ENCODE peak calls at places on chromosome 20, in four cellular contexts. One of them, this sample, is unnamed. For H3K4me1, the result is how much of the 10 kb centered on the place peaks cover.

GRCh38 chr20:33559212-33559611 is 69.3 kb downstream of the CBFA2T2 start:
- DNase-seq in trophoblast cell: no peak
- DNase-seq in mesendoderm: no peak
- DNase-seq in IMR-90: no peak
- DNase-seq in this sample: no peak

GRCh38 chr20:51574248-51575033 is 31.9 kb upstream of the NFATC2 start:
- DNase-seq in trophoblast cell: no peak
- DNase-seq in IMR-90: no peak
- DNase-seq in mesendoderm: no peak
- DNase-seq in this sample: no peak

GRCh38 chr20:20273281-20273680 is 94.6 kb upstream of the INSM1 start:
- DNase-seq in mesendoderm: no peak
- DNase-seq in IMR-90: no peak
- DNase-seq in trophoblast cell: no peak
- DNase-seq in this sample: no peak

GRCh38 chr20:22160254-22160653 is 424.1 kb downstream of the FOXA2 start:
- DNase-seq in mesendoderm: no peak
- DNase-seq in IMR-90: no peak
- DNase-seq in trophoblast cell: no peak
- DNase-seq in this sample: no peak

GRCh38 chr20:41030536-41031242 is 2.1 kb downstream of the TOP1 start:
- DNase-seq in trophoblast cell: no peak
- DNase-seq in IMR-90: peak
- DNase-seq in mesendoderm: no peak
- DNase-seq in this sample: no peak

GRCh38 chr20:48681201-48681881 is 146.5 kb downstream of the PREX1 start:
- DNase-seq in mesendoderm: no peak
- DNase-seq in IMR-90: no peak
- DNase-seq in trophoblast cell: no peak
- DNase-seq in this sample: no peak

GRCh38 chr20:32798046-32798985 is 21.4 kb upstream of the MAPRE1 start:
- DNase-seq in mesendoderm: no peak
- DNase-seq in IMR-90: no peak
- DNase-seq in trophoblast cell: peak
- DNase-seq in this sample: no peak

GRCh38 chr20:19802492-19803158 is 44.6 kb downstream of the RIN2 start:
- DNase-seq in mesendoderm: peak
- DNase-seq in IMR-90: peak
- DNase-seq in trophoblast cell: peak
- DNase-seq in this sample: peak

GRCh38 chr20:48538058-48538825 is 289.6 kb downstream of the PREX1 start:
- DNase-seq in IMR-90: peak
- DNase-seq in mesendoderm: peak
- DNase-seq in trophoblast cell: peak
- DNase-seq in this sample: no peak

GRCh38 chr20:54199721-54200176 is 8.1 kb upstream of the PFDN4 start:
- DNase-seq in mesendoderm: peak
- DNase-seq in trophoblast cell: peak
- DNase-seq in IMR-90: peak
- DNase-seq in this sample: peak

GRCh38 chr20:23078351-23078993 is 7.7 kb downstream of the CD93 start:
- DNase-seq in trophoblast cell: no peak
- DNase-seq in mesendoderm: no peak
- DNase-seq in IMR-90: no peak
- DNase-seq in this sample: no peak

GRCh38 chr20:40959325-40960092 is 69.1 kb upstream of the TOP1 start:
- DNase-seq in IMR-90: no peak
- DNase-seq in mesendoderm: no peak
- DNase-seq in trophoblast cell: no peak
- DNase-seq in this sample: peak

GRCh38 chr20:21182832-21183563 is 57.1 kb downstream of the KIZ start:
- DNase-seq in trophoblast cell: no peak
- DNase-seq in IMR-90: peak
- DNase-seq in mesendoderm: no peak
- DNase-seq in this sample: no peak

GRCh38 chr20:41344938-41345728 is 4.5 kb downstream of the LPIN3 start:
- DNase-seq in mesendoderm: no peak
- DNase-seq in trophoblast cell: no peak
- DNase-seq in IMR-90: no peak
- DNase-seq in this sample: no peak

GRCh38 chr20:43746344-43747137 is 19.7 kb upstream of the GTSF1L start:
- DNase-seq in mesendoderm: peak
- DNase-seq in trophoblast cell: no peak
- DNase-seq in IMR-90: no peak
- DNase-seq in this sample: no peak

GRCh38 chr20:699342-699741 is 23.7 kb upstream of the SCRT2 start:
- DNase-seq in mesendoderm: no peak
- DNase-seq in trophoblast cell: no peak
- DNase-seq in IMR-90: no peak
- DNase-seq in this sample: no peak

GRCh38 chr20:24670341-24670821 is 201.0 kb downstream of the SYNDIG1 start:
- DNase-seq in mesendoderm: no peak
- DNase-seq in trophoblast cell: no peak
- DNase-seq in IMR-90: no peak
- DNase-seq in this sample: no peak

GRCh38 chr20:24670981-24671380 is 201.6 kb downstream of the SYNDIG1 start:
- DNase-seq in mesendoderm: no peak
- DNase-seq in trophoblast cell: no peak
- DNase-seq in IMR-90: no peak
- DNase-seq in this sample: no peak

GRCh38 chr20:24673678-24674570 is 204.5 kb downstream of the SYNDIG1 start:
- DNase-seq in mesendoderm: no peak
- DNase-seq in IMR-90: peak
- DNase-seq in trophoblast cell: no peak
- DNase-seq in this sample: no peak

GRCh38 chr20:24672886-24673677 is 203.7 kb downstream of the SYNDIG1 start:
- DNase-seq in IMR-90: peak
- DNase-seq in trophoblast cell: peak
- DNase-seq in mesendoderm: peak
- DNase-seq in this sample: no peak

DNA sequence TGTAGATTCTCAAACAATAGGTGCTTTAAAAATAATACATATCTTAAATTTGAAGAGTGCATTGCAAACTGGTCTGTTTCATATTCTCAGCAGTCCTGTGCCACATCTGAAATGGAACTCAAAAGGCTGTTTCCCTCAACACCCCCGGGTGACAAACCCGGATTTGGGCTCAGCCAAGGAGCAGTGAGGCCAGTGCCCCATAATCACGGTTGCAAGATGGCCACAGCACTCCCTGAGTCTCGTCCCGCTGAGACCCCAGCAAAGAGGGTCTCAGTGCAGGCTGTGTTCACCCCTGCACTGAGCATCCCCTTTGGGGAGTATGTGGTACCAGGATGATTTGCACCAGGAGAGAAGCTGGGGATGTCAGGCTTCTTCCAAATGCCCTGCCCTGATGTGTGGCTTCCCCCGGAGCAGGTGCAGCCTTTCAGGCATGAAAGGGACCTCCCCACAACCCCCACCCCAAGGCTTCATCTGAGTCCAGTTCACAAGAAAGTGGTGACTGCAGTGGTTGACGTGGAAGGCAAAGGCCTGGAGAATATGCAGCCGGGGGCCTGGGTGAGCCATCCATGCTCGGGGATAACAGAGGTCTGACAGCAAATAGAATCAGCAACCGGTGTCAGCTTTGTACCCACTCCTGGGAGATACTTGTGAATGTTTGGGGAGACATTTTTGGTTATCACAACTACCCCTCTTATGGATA is 202.9 kb downstream of the SYNDIG1 start:
- DNase-seq in trophoblast cell: no peak
- DNase-seq in mesendoderm: no peak
- DNase-seq in IMR-90: no peak
- DNase-seq in this sample: no peak
- H4K8ac ChIP-seq in trophoblast cell: no peak
- H4K8ac ChIP-seq in mesendoderm: no peak
- H4K8ac ChIP-seq in IMR-90: peak
- H4K8ac ChIP-seq in this sample: no peak

GRCh38 chr20:59483481-59483880 is 120.9 kb upstream of the PHACTR3 start:
- DNase-seq in trophoblast cell: no peak
- DNase-seq in mesendoderm: no peak
- DNase-seq in IMR-90: no peak
- DNase-seq in this sample: no peak
- H3K4me1 ChIP-seq in trophoblast cell: under half
- H3K4me1 ChIP-seq in mesendoderm: under half
- H3K4me1 ChIP-seq in IMR-90: under half
- H3K4me1 ChIP-seq in this sample: under half

DNA sequence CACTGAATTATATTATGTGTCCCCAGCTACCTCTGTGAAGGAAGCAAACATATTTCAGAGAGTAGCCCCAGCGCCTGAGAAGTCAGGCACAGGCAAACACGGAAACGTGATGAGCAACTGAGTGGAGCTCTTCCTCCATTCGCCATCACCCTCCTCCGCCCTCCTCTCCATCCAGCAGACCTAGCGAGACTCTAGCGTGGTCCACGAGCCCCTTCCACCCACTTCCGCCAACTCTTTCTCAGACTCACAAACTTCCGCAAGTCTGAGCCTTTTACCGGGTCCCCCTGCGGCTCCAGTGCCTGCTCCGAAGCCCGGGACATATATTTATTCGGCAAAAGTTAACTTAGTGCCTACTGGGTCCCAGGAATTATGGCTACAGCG is 548 bp downstream of the SNRPB start:
- DNase-seq in mesendoderm: peak
- DNase-seq in trophoblast cell: peak
- DNase-seq in IMR-90: peak
- DNase-seq in this sample: no peak
- H4K8ac ChIP-seq in mesendoderm: peak
- H4K8ac ChIP-seq in trophoblast cell: peak
- H4K8ac ChIP-seq in IMR-90: peak
- H4K8ac ChIP-seq in this sample: peak

GRCh38 chr20:62246872-62247652 is 8.7 kb downstream of the OSBPL2 start:
- DNase-seq in mesendoderm: no peak
- DNase-seq in trophoblast cell: no peak
- DNase-seq in IMR-90: no peak
- DNase-seq in this sample: no peak

GRCh38 chr20:62252342-62252966 is 14.1 kb downstream of the OSBPL2 start:
- DNase-seq in IMR-90: peak
- DNase-seq in mesendoderm: no peak
- DNase-seq in trophoblast cell: no peak
- DNase-seq in this sample: no peak

GRCh38 chr20:62246431-62246830 is 8.1 kb downstream of the OSBPL2 start:
- DNase-seq in IMR-90: no peak
- DNase-seq in mesendoderm: no peak
- DNase-seq in trophoblast cell: no peak
- DNase-seq in this sample: no peak

GRCh38 chr20:62245911-62246280 is 7.6 kb downstream of the OSBPL2 start:
- DNase-seq in trophoblast cell: no peak
- DNase-seq in IMR-90: no peak
- DNase-seq in mesendoderm: no peak
- DNase-seq in this sample: no peak

DNA sequence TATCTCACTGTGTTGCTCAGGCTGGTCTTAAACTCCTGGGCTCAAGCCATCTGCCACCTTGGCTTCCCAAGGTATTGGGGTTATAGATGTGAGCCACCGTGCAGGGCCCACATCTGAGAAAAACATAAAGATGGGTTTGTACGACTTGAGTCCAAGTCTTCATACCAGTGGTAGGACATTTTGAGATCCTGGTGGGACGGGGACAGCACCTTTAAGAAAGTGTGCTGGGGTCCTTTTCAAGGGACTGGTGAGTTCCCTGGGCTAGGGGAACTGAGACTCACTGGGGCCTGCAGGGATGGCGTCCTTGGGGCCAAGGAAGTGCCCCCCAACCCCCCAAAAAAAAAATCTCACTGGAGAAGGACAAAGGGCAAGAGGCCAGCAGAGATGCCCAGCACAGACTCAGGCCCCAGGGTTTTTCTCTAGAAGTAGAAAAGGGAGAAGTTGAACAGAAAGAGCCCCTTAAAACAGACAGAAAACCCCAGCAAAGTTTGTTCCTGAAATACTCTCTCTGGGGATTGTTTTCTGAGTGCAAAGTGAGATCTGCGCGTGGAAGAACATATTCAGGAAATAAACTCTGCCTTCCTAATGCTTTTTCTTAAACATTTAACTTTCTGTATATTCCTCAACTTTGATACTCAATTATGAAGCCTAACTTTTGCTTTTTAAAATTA is 10.7 kb downstream of the OSBPL2 start:
- DNase-seq in mesendoderm: no peak
- DNase-seq in trophoblast cell: no peak
- DNase-seq in IMR-90: no peak
- DNase-seq in this sample: no peak
- H3K4me1 ChIP-seq in mesendoderm: under half
- H3K4me1 ChIP-seq in trophoblast cell: under half
- H3K4me1 ChIP-seq in IMR-90: under half
- H3K4me1 ChIP-seq in this sample: under half

DNA sequence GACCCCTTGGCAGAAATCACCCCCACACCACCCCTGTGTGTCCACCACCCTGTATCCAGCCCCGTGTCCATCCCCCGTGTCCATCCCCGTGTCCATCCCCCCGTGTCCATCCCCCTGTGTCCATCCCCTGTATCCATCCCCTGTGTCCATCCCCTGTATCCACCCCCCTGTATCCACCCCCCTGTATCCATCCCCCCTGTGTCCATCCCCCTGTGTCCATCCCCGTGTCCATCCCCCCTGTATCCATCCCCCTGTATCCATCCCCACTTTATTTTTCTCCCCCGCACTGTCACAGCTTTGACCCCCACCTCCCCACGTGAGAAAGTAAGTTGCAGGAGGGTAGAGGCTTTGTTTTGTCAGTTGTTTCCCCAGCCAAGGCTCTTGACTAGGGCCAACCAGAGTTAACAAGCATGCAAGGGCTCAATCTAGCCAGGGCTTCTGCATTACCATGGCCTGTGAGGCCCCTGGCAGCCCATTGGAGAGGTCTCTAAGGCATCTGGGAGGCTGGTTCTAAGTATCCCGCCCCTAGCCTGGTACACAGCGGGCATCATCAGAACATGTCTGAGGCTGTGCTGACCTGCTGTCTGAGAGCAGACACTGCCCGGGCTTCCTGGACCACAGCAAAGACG is 18.1 kb upstream of the SIRPA start:
- DNase-seq in mesendoderm: no peak
- DNase-seq in trophoblast cell: no peak
- DNase-seq in IMR-90: peak
- DNase-seq in this sample: no peak
- H4K8ac ChIP-seq in mesendoderm: no peak
- H4K8ac ChIP-seq in trophoblast cell: no peak
- H4K8ac ChIP-seq in IMR-90: no peak
- H4K8ac ChIP-seq in this sample: no peak

GRCh38 chr20:49696594-49696993 is 17.1 kb downstream of the B4GALT5 start:
- DNase-seq in trophoblast cell: no peak
- DNase-seq in mesendoderm: no peak
- DNase-seq in IMR-90: no peak
- DNase-seq in this sample: no peak
- H3K4me1 ChIP-seq in trophoblast cell: under half
- H3K4me1 ChIP-seq in mesendoderm: under half
- H3K4me1 ChIP-seq in IMR-90: under half
- H3K4me1 ChIP-seq in this sample: under half

DNA sequence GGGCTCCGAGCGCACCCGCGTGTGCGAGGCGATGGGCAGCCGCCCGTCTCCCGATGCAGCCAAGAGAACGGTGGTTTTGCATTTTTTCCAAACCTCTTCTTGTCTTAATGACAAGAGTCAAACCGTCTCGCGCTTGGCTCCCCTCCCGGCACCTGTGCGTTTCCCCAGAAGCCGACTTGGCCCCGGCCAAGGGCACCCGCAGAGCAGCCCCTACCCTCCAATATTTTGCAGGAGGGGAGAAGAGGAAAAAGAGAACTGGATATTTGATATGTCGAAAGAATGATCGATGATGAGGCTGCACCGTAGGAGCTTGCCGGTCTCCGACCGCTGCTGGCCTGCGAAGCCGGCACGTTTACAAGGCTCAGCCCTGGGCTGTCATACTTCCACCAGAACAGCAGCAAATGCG is 296.6 kb downstream of the TFAP2C start:
- DNase-seq in mesendoderm: no peak
- DNase-seq in IMR-90: no peak
- DNase-seq in trophoblast cell: no peak
- DNase-seq in this sample: no peak
- H4K8ac ChIP-seq in mesendoderm: no peak
- H4K8ac ChIP-seq in IMR-90: no peak
- H4K8ac ChIP-seq in trophoblast cell: no peak
- H4K8ac ChIP-seq in this sample: no peak

This sample was measured in H9.